ENCODE peak calls at places on chromosomes 2 and 18, in seven cellular contexts. P is astrocyte of the spinal cord, D is body of pancreas, N is heart right ventricle, Y is A673, J is bronchial epithelial cell, C is progenitor cell of endocrine pancreas. M is an unnamed sample.
A peak's percentile ranks its signal among the peaks of the same experiment; 100 is the strongest.

GRCh38 chr2:1704606-1705556 is 39.4 kb downstream of the PXDN start:
- DNase-seq in Y (peak; percentile 55), J (peak; percentile 77), C (no peak), N (peak; percentile 4), D (no peak), P (no peak), M (no peak)

GRCh38 chr2:233295891-233296290 is 11.7 kb upstream of the SAG start:
- DNase-seq in C (no peak), Y (no peak), N (no peak), P (no peak), J (no peak), D (no peak), M (no peak)

GRCh38 chr2:37782155-37782673 is 110.8 kb upstream of the CDC42EP3 start:
- DNase-seq in C (no peak), D (no peak), J (no peak), N (no peak), Y (no peak), P (no peak), M (no peak)

GRCh38 chr2:8121826-8122505 is 559.9 kb upstream of the ID2 start:
- DNase-seq in P (no peak), N (no peak), Y (no peak), J (no peak), D (no peak), C (no peak), M (no peak)

GRCh38 chr2:23497536-23497935 is 112.6 kb downstream of the KLHL29 start:
- DNase-seq in N (no peak), J (no peak), Y (no peak), C (no peak), P (peak; percentile 15), D (no peak), M (no peak)

GRCh38 chr18:44654555-44654954 is 26.1 kb upstream of the SETBP1 start:
- DNase-seq in D (no peak), J (peak; percentile 97), P (peak; percentile 79), C (no peak), Y (no peak), N (no peak), M (no peak)

GRCh38 chr2:235896061-235896460 is 272.1 kb downstream of the GBX2 start:
- DNase-seq in P (no peak), N (no peak), J (no peak), D (no peak), Y (no peak), C (no peak), M (no peak)

GRCh38 chr2:205220559-205220958 is 461.7 kb upstream of the NRP2 start:
- DNase-seq in N (no peak), P (no peak), D (no peak), C (no peak), J (no peak), Y (no peak), M (no peak)

GRCh38 chr2:187165936-187166335 is 282.1 kb downstream of the CALCRL start:
- DNase-seq in J (no peak), N (no peak), C (no peak), P (no peak), Y (peak; percentile 12), D (no peak), M (no peak)

GRCh38 chr2:65146067-65146466 is 16.2 kb upstream of the RAB1A start:
- DNase-seq in D (no peak), P (no peak), Y (no peak), J (no peak), C (no peak), N (no peak), M (no peak)

GRCh38 chr2:156333274-156333950 is 891 bp upstream of the NR4A2 start:
- DNase-seq in J (no peak), P (peak; percentile 50), C (no peak), N (no peak), D (no peak), Y (no peak), M (no peak)

GRCh38 chr18:76558881-76559667 is 64.0 kb upstream of the ZNF516 start:
- DNase-seq in Y (no peak), D (no peak), N (no peak), J (peak; percentile 84), C (no peak), P (no peak), M (no peak)

GRCh38 chr18:58369616-58370015 is 259.3 kb downstream of the ALPK2 start:
- DNase-seq in Y (no peak), D (no peak), C (no peak), N (no peak), J (no peak), P (no peak), M (no peak)

GRCh38 chr18:63339920-63340484 is 20.4 kb upstream of the BCL2 start:
- DNase-seq in N (no peak), C (no peak), P (peak; percentile 40), Y (peak; percentile 80), D (no peak), J (peak; percentile 28), M (no peak)

GRCh38 chr18:31275722-31276463 is 42.1 kb upstream of the DSG1 start:
- DNase-seq in D (no peak), N (no peak), C (no peak), J (peak; percentile 84), Y (no peak), P (peak; percentile 22), M (no peak)

DNA sequence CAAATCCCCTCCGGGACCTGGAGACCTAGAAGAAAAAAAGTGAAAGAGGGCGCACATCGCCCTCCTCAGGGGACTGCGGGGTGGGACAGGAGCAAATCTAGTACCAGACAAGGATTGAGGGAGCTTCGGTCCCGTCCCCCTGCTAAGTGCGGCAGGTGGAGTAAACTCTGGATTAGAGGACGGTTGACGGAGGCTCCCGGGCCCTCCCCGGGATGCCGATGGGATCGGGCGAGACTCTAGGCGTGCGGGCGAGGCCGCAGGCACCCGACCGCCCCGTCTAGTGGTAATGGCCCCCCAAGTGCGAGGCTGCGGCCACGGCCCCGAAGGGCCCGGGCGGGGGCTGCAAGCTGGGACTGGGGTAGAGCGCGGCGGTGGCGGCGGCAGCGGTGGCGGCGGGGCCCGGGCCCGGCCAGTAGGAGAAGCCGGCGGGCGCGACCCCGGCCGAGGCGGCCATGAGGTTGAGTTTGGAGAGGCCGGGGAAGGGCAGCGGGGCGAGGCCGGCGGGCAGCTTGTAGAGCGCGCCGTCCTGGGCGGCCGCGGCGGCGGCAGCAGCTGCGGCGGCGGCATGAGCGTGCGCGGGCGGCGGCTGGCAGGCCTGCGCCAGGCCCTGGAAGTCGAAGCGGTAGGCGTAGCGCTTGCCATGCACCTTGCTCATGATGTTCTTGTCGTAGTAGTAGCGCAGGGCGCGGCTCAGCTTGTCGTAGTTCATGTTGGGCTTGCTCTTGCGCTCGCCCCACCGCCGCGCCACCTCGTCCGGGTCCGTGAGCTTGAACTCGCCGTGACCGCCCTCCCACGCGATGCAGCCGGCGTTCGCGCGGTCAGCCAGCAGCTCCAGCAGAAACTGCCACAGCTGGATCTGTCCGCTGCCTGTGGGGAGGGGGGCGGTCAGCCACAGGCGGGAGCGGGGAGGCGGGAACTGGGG is 3.3 kb downstream of the FEV start:
- DNase-seq in C (no peak), N (no peak), D (peak; percentile 40), Y (no peak), J (peak; percentile 20), P (no peak), M (no peak)
- TF ChIP-seq CTCF in C (peak; percentile 16), N (no peak), D (no peak), Y (peak; percentile 36), J (no peak), P (no peak), M (no peak)

GRCh38 chr2:119721462-119721861 is 38.3 kb upstream of the PTPN4 start:
- DNase-seq in N (peak; percentile 20), C (no peak), D (no peak), P (no peak), J (no peak), Y (no peak), M (no peak)

GRCh38 chr2:119721904-119722303 is 37.8 kb upstream of the PTPN4 start:
- DNase-seq in P (no peak), Y (no peak), C (no peak), J (no peak), N (no peak), D (no peak), M (no peak)

GRCh38 chr2:119721043-119721442 is 38.7 kb upstream of the PTPN4 start:
- DNase-seq in N (no peak), C (no peak), D (no peak), J (no peak), Y (no peak), P (no peak), M (no peak)

GRCh38 chr2:119718391-119719260 is 39.6 kb downstream of the TMEM177 start:
- DNase-seq in J (peak; percentile 27), D (no peak), N (no peak), C (no peak), P (no peak), Y (no peak), M (no peak)

GRCh38 chr2:119719261-119719627 is 40.2 kb downstream of the TMEM177 start:
- DNase-seq in Y (no peak), C (no peak), J (no peak), P (no peak), N (no peak), D (no peak), M (no peak)
- TF ChIP-seq CTCF in Y (no peak), C (no peak), J (no peak), P (no peak), N (no peak), D (no peak), M (no peak)

GRCh38 chr2:227748079-227748478 is 2.4 kb downstream of the SCYGR8 start:
- DNase-seq in P (no peak), C (no peak), Y (no peak), J (peak; percentile 8), D (no peak), N (no peak), M (no peak)
- TF ChIP-seq CTCF in P (peak; percentile 48), C (peak; percentile 62), Y (peak; percentile 41), J (peak; percentile 30), D (no peak), N (peak; percentile 14), M (peak; percentile 13)

GRCh38 chr2:28956890-28957289 is 24.2 kb upstream of the TOGARAM2 start:
- DNase-seq in Y (peak; percentile 44), D (peak; percentile 29), P (no peak), C (no peak), N (no peak), J (no peak), M (no peak)
- TF ChIP-seq CTCF in Y (peak; percentile 46), D (no peak), P (peak; percentile 48), C (no peak), N (peak; percentile 53), J (no peak), M (no peak)

GRCh38 chr2:88967844-88968243 is 276.4 kb downstream of the RPIA start:
- DNase-seq in P (no peak), D (no peak), N (no peak), Y (no peak), J (peak; percentile 75), C (no peak), M (no peak)
- TF ChIP-seq CTCF in P (no peak), D (no peak), N (no peak), Y (no peak), J (peak; percentile 29), C (peak; percentile 7), M (no peak)

GRCh38 chr2:181461056-181461630 is 4.0 kb downstream of the ITGA4 start:
- DNase-seq in Y (no peak), P (no peak), C (no peak), N (no peak), J (no peak), D (no peak), M (no peak)
- TF ChIP-seq CTCF in Y (no peak), P (no peak), C (no peak), N (no peak), J (no peak), D (no peak), M (no peak)

GRCh38 chr2:183752571-183752970 is 628.3 kb downstream of the NUP35 start:
- DNase-seq in Y (no peak), J (no peak), N (no peak), P (no peak), D (no peak), C (no peak), M (no peak)
- TF ChIP-seq CTCF in Y (no peak), J (no peak), N (no peak), P (no peak), D (no peak), C (no peak), M (no peak)

GRCh38 chr2:120520929-120521912 is 175.3 kb downstream of the INHBB start:
- DNase-seq in P (peak; percentile 15), J (peak; percentile 41), D (peak; percentile 76), C (peak; percentile 30), Y (peak; percentile 60), N (no peak), M (no peak)
- TF ChIP-seq CTCF in P (peak; percentile 90), J (peak; percentile 94), D (peak; percentile 92), C (peak; percentile 75), Y (peak; percentile 90), N (peak; percentile 81), M (peak; percentile 69)